ENCODE peak calls at places on chromosome 9, in seven cellular contexts. J is foreskin fibroblast, C is RCC 7860, L is NCI-H2029, Z is cardiac muscle cell, V is heart right ventricle, T is skeletal muscle cell. Q is an unnamed sample.

GRCh38 chr9:108080285-108080684 is 590.7 kb upstream of the KLF4 start:
- DNase-seq in J (no peak), C (no peak), L (no peak), Z (no peak), V (peak), T (no peak), Q (no peak)

GRCh38 chr9:76198336-76198735 is 195.9 kb downstream of the RFK start:
- DNase-seq in J (peak), C (no peak), L (no peak), Z (no peak), V (no peak), T (peak), Q (no peak)

GRCh38 chr9:123283048-123283408 is 14.6 kb upstream of the STRBP start:
- DNase-seq in J (no peak), C (no peak), L (no peak), Z (no peak), V (no peak), T (no peak), Q (no peak)

GRCh38 chr9:110769667-110770066 is 101.1 kb downstream of the MUSK start:
- DNase-seq in J (peak), C (no peak), L (no peak), Z (no peak), V (no peak), T (no peak), Q (no peak)

GRCh38 chr9:75432386-75432785 is 344.1 kb downstream of the OSTF1 start:
- DNase-seq in J (no peak), C (no peak), L (no peak), Z (no peak), V (peak), T (no peak), Q (no peak)

GRCh38 chr9:109098221-109098959 is 21.4 kb downstream of the TMEM245 start:
- DNase-seq in J (peak), C (no peak), L (peak), Z (peak), V (no peak), T (peak), Q (peak)

GRCh38 chr9:130307667-130307943 is 42.0 kb downstream of the HMCN2 start:
- DNase-seq in J (no peak), C (no peak), L (no peak), Z (no peak), V (no peak), T (no peak), Q (no peak)

GRCh38 chr9:137415451-137415850 is 7.5 kb downstream of the EXD3 start:
- DNase-seq in J (no peak), C (no peak), L (no peak), Z (no peak), V (no peak), T (no peak), Q (no peak)

GRCh38 chr9:127185181-127185580 is 62.7 kb upstream of the ANGPTL2 start:
- DNase-seq in J (no peak), C (no peak), L (no peak), Z (no peak), V (no peak), T (no peak), Q (no peak)

GRCh38 chr9:104927216-104927911 is 591 bp downstream of the ABCA1 start:
- DNase-seq in J (no peak), C (peak), L (peak), Z (peak), V (peak), T (no peak), Q (peak)

GRCh38 chr9:133731876-133732321 is 6.3 kb downstream of the SARDH start:
- DNase-seq in J (no peak), C (no peak), L (peak), Z (peak), V (no peak), T (no peak), Q (peak)

GRCh38 chr9:86655147-86655546 is 292.2 kb downstream of the GAS1 start:
- DNase-seq in J (no peak), C (no peak), L (no peak), Z (no peak), V (no peak), T (no peak), Q (no peak)

GRCh38 chr9:124133752-124134151 is 122.2 kb downstream of the LHX2 start:
- DNase-seq in J (peak), C (peak), L (no peak), Z (peak), V (peak), T (no peak), Q (no peak)

GRCh38 chr9:86407022-86407421 is 52.8 kb upstream of the TUT7 start:
- DNase-seq in J (peak), C (peak), L (no peak), Z (no peak), V (no peak), T (peak), Q (peak)

GRCh38 chr9:76558465-76558864 is 99.5 kb downstream of the GCNT1 start:
- DNase-seq in J (no peak), C (no peak), L (no peak), Z (no peak), V (no peak), T (no peak), Q (no peak)

GRCh38 chr9:4741365-4742031 is 496 bp upstream of the AK3 start:
- DNase-seq in J (no peak), C (no peak), L (no peak), Z (peak), V (peak), T (no peak), Q (peak)

GRCh38 chr9:79301549-79301948 is 270.2 kb upstream of the TLE4 start:
- DNase-seq in J (no peak), C (no peak), L (no peak), Z (no peak), V (no peak), T (no peak), Q (no peak)

GRCh38 chr9:123544007-123544827 is 188.2 kb downstream of the CRB2 start:
- DNase-seq in J (no peak), C (peak), L (peak), Z (peak), V (no peak), T (no peak), Q (peak)

GRCh38 chr9:128024761-128025308 is 42.3 kb downstream of the NAIF1 start:
- DNase-seq in J (no peak), C (no peak), L (no peak), Z (no peak), V (no peak), T (no peak), Q (no peak)

GRCh38 chr9:17402309-17402708 is 176.6 kb upstream of the SH3GL2 start:
- DNase-seq in J (no peak), C (no peak), L (no peak), Z (peak), V (no peak), T (no peak), Q (peak)

GRCh38 chr9:136439550-136440408 is at the start of gene INPP5E:
- DNase-seq in J (peak), C (peak), L (peak), Z (peak), V (peak), T (peak), Q (peak)

GRCh38 chr9:93089024-93089423 is 7.0 kb upstream of the CARD19 start:
- DNase-seq in J (no peak), C (no peak), L (no peak), Z (no peak), V (no peak), T (no peak), Q (no peak)

GRCh38 chr9:134178781-134179551 is 14.6 kb upstream of the RNU6ATAC start:
- DNase-seq in J (no peak), C (no peak), L (no peak), Z (no peak), V (no peak), T (peak), Q (no peak)

GRCh38 chr9:31542384-31543055 is 841.9 kb upstream of the ACO1 start:
- DNase-seq in J (peak), C (no peak), L (no peak), Z (peak), V (no peak), T (peak), Q (no peak)

GRCh38 chr9:15697459-15697858 is 144.6 kb downstream of the CCDC171 start:
- DNase-seq in J (peak), C (peak), L (no peak), Z (no peak), V (no peak), T (peak), Q (peak)

GRCh38 chr9:121071356-121071755 is 3.4 kb upstream of the CNTRL start:
- DNase-seq in J (no peak), C (no peak), L (no peak), Z (no peak), V (no peak), T (no peak), Q (no peak)

GRCh38 chr9:136964171-136964689 is 12.2 kb downstream of the LCN12 start:
- DNase-seq in J (no peak), C (no peak), L (no peak), Z (no peak), V (no peak), T (no peak), Q (no peak)

GRCh38 chr9:94135222-94135621 is 51.0 kb downstream of the PTPDC1 start:
- DNase-seq in J (peak), C (no peak), L (no peak), Z (no peak), V (no peak), T (peak), Q (no peak)

GRCh38 chr9:36486454-36486932 is 86.2 kb upstream of the MELK start:
- DNase-seq in J (peak), C (no peak), L (no peak), Z (peak), V (no peak), T (no peak), Q (peak)

GRCh38 chr9:129343697-129344375 is 165.8 kb upstream of the IER5L start:
- DNase-seq in J (no peak), C (no peak), L (no peak), Z (no peak), V (peak), T (no peak), Q (no peak)